ENCODE peak calls at places on chromosomes 5 and 9, in eight cellular contexts. One of them, this sample, is unnamed.
A peak's percentile ranks its signal among the peaks of the same experiment; 100 is the strongest.

GRCh38 chr9:105444130-105444529 is 3.7 kb upstream of the FSD1L start:
- DNase-seq in breast epithelium: no peak
- DNase-seq in RWPE2: no peak
- DNase-seq in GM06990: no peak
- DNase-seq in A549: no peak
- DNase-seq in RWPE1: no peak
- DNase-seq in nephron progenitor cell: no peak
- DNase-seq in body of pancreas: no peak
- DNase-seq in this sample: no peak

GRCh38 chr9:37037744-37038640 is 3.9 kb upstream of the PAX5 start:
- DNase-seq in breast epithelium: no peak
- DNase-seq in RWPE2: no peak
- DNase-seq in GM06990: peak; percentile 74
- DNase-seq in A549: no peak
- DNase-seq in RWPE1: no peak
- DNase-seq in nephron progenitor cell: peak; percentile 52
- DNase-seq in body of pancreas: no peak
- DNase-seq in this sample: peak; percentile 27

GRCh38 chr5:15717002-15717401 is 217.0 kb downstream of the FBXL7 start:
- DNase-seq in breast epithelium: no peak
- DNase-seq in RWPE2: no peak
- DNase-seq in GM06990: no peak
- DNase-seq in A549: no peak
- DNase-seq in RWPE1: no peak
- DNase-seq in nephron progenitor cell: no peak
- DNase-seq in body of pancreas: no peak
- DNase-seq in this sample: no peak

GRCh38 chr5:173954671-173955605 is 34.0 kb upstream of the C5orf47 start:
- DNase-seq in breast epithelium: no peak
- DNase-seq in RWPE2: no peak
- DNase-seq in GM06990: no peak
- DNase-seq in A549: no peak
- DNase-seq in RWPE1: no peak
- DNase-seq in nephron progenitor cell: no peak
- DNase-seq in body of pancreas: peak; percentile 61
- DNase-seq in this sample: no peak

GRCh38 chr5:159890141-159890540 is 26.1 kb upstream of the ADRA1B start:
- DNase-seq in breast epithelium: no peak
- DNase-seq in RWPE2: no peak
- DNase-seq in GM06990: no peak
- DNase-seq in A549: no peak
- DNase-seq in RWPE1: no peak
- DNase-seq in nephron progenitor cell: no peak
- DNase-seq in body of pancreas: no peak
- DNase-seq in this sample: no peak

GRCh38 chr9:89437772-89438171 is 60.1 kb downstream of the SEMA4D start:
- DNase-seq in breast epithelium: no peak
- DNase-seq in RWPE2: no peak
- DNase-seq in GM06990: no peak
- DNase-seq in A549: no peak
- DNase-seq in RWPE1: no peak
- DNase-seq in nephron progenitor cell: no peak
- DNase-seq in body of pancreas: no peak
- DNase-seq in this sample: no peak

GRCh38 chr5:129608350-129608749 is 139.5 kb upstream of the MINAR2 start:
- DNase-seq in breast epithelium: no peak
- DNase-seq in RWPE2: no peak
- DNase-seq in GM06990: no peak
- DNase-seq in A549: no peak
- DNase-seq in RWPE1: no peak
- DNase-seq in nephron progenitor cell: no peak
- DNase-seq in body of pancreas: no peak
- DNase-seq in this sample: no peak

GRCh38 chr9:72485821-72486605 is 35.4 kb upstream of the TMC1 start:
- DNase-seq in breast epithelium: no peak
- DNase-seq in RWPE2: no peak
- DNase-seq in GM06990: no peak
- DNase-seq in A549: peak; percentile 16
- DNase-seq in RWPE1: no peak
- DNase-seq in nephron progenitor cell: no peak
- DNase-seq in body of pancreas: no peak
- DNase-seq in this sample: no peak

GRCh38 chr9:98523231-98523901 is 185.4 kb downstream of the GABBR2 start:
- DNase-seq in breast epithelium: no peak
- DNase-seq in RWPE2: no peak
- DNase-seq in GM06990: no peak
- DNase-seq in A549: peak; percentile 31
- DNase-seq in RWPE1: peak; percentile 64
- DNase-seq in nephron progenitor cell: no peak
- DNase-seq in body of pancreas: no peak
- DNase-seq in this sample: no peak

GRCh38 chr5:58016329-58016728 is 443.6 kb downstream of the PLK2 start:
- DNase-seq in breast epithelium: no peak
- DNase-seq in RWPE2: peak; percentile 65
- DNase-seq in GM06990: no peak
- DNase-seq in A549: peak; percentile 4
- DNase-seq in RWPE1: peak; percentile 77
- DNase-seq in nephron progenitor cell: no peak
- DNase-seq in body of pancreas: no peak
- DNase-seq in this sample: no peak

GRCh38 chr9:96163141-96163540 is 138.8 kb downstream of the HSD17B3 start:
- DNase-seq in breast epithelium: no peak
- DNase-seq in RWPE2: no peak
- DNase-seq in GM06990: no peak
- DNase-seq in A549: no peak
- DNase-seq in RWPE1: no peak
- DNase-seq in nephron progenitor cell: no peak
- DNase-seq in body of pancreas: no peak
- DNase-seq in this sample: no peak

GRCh38 chr5:65475336-65475735 is 6.4 kb downstream of the ADAMTS6 start:
- DNase-seq in breast epithelium: no peak
- DNase-seq in RWPE2: no peak
- DNase-seq in GM06990: no peak
- DNase-seq in A549: no peak
- DNase-seq in RWPE1: no peak
- DNase-seq in nephron progenitor cell: no peak
- DNase-seq in body of pancreas: no peak
- DNase-seq in this sample: no peak

DNA sequence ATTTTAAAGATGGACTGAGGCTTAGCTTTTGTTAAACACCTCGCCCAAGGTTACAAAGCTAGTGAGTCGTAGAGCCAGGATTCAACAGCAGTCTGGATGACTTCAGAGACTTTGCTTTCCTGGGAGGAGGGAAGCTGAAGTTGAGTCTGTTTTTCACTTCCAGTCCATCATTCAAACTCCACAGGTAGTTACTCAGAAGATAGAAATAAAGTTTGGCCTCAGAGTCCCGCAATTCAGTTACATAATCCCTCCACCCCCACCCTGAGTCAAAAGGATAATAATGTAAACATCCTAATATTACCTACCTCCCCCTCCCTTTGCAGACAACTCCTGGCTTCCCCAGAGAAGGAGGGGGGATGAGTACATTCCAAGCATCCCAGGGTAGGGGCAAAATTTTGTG is 8.1 kb downstream of the HBEGF start:
- DNase-seq in breast epithelium: no peak
- DNase-seq in RWPE2: no peak
- DNase-seq in GM06990: no peak
- DNase-seq in A549: no peak
- DNase-seq in RWPE1: peak; percentile 27
- DNase-seq in nephron progenitor cell: no peak
- DNase-seq in body of pancreas: no peak
- DNase-seq in this sample: no peak
- TF ChIP-seq CTCF in breast epithelium: no peak
- TF ChIP-seq CTCF in RWPE2: no peak
- TF ChIP-seq CTCF in GM06990: no peak
- TF ChIP-seq CTCF in A549: no peak
- TF ChIP-seq CTCF in RWPE1: no peak
- TF ChIP-seq CTCF in nephron progenitor cell: no peak
- TF ChIP-seq CTCF in body of pancreas: no peak
- TF ChIP-seq CTCF in this sample: no peak

GRCh38 chr9:92293452-92294296 is at the start of gene IARS1:
- DNase-seq in breast epithelium: peak; percentile 100
- DNase-seq in RWPE2: peak; percentile 97
- DNase-seq in GM06990: peak; percentile 100
- DNase-seq in A549: peak; percentile 99
- DNase-seq in RWPE1: peak; percentile 100
- DNase-seq in nephron progenitor cell: peak; percentile 99
- DNase-seq in body of pancreas: peak; percentile 97
- DNase-seq in this sample: peak; percentile 99
- TF ChIP-seq CTCF in breast epithelium: no peak
- TF ChIP-seq CTCF in RWPE2: peak; percentile 48
- TF ChIP-seq CTCF in GM06990: peak; percentile 38
- TF ChIP-seq CTCF in A549: peak; percentile 42
- TF ChIP-seq CTCF in RWPE1: peak; percentile 55
- TF ChIP-seq CTCF in nephron progenitor cell: no peak
- TF ChIP-seq CTCF in body of pancreas: peak; percentile 30
- TF ChIP-seq CTCF in this sample: peak; percentile 18

GRCh38 chr5:172187118-172188032 is 649 bp downstream of the STK10 start:
- DNase-seq in breast epithelium: no peak
- DNase-seq in RWPE2: peak; percentile 91
- DNase-seq in GM06990: peak; percentile 78
- DNase-seq in A549: peak; percentile 58
- DNase-seq in RWPE1: peak; percentile 95
- DNase-seq in nephron progenitor cell: peak; percentile 41
- DNase-seq in body of pancreas: peak; percentile 46
- DNase-seq in this sample: peak; percentile 81
- TF ChIP-seq CTCF in breast epithelium: no peak
- TF ChIP-seq CTCF in RWPE2: no peak
- TF ChIP-seq CTCF in GM06990: peak; percentile 8
- TF ChIP-seq CTCF in A549: no peak
- TF ChIP-seq CTCF in RWPE1: no peak
- TF ChIP-seq CTCF in nephron progenitor cell: no peak
- TF ChIP-seq CTCF in body of pancreas: no peak
- TF ChIP-seq CTCF in this sample: no peak

GRCh38 chr5:53482717-53483638 is 2.5 kb downstream of the FST start:
- DNase-seq in breast epithelium: no peak
- DNase-seq in RWPE2: peak; percentile 65
- DNase-seq in GM06990: peak; percentile 28
- DNase-seq in A549: peak; percentile 27
- DNase-seq in RWPE1: peak; percentile 35
- DNase-seq in nephron progenitor cell: peak; percentile 65
- DNase-seq in body of pancreas: peak; percentile 30
- DNase-seq in this sample: peak; percentile 24
- TF ChIP-seq CTCF in breast epithelium: no peak
- TF ChIP-seq CTCF in RWPE2: peak; percentile 44
- TF ChIP-seq CTCF in GM06990: peak; percentile 45
- TF ChIP-seq CTCF in A549: peak; percentile 40
- TF ChIP-seq CTCF in RWPE1: peak; percentile 50
- TF ChIP-seq CTCF in nephron progenitor cell: peak; percentile 6
- TF ChIP-seq CTCF in body of pancreas: peak; percentile 11
- TF ChIP-seq CTCF in this sample: no peak

DNA sequence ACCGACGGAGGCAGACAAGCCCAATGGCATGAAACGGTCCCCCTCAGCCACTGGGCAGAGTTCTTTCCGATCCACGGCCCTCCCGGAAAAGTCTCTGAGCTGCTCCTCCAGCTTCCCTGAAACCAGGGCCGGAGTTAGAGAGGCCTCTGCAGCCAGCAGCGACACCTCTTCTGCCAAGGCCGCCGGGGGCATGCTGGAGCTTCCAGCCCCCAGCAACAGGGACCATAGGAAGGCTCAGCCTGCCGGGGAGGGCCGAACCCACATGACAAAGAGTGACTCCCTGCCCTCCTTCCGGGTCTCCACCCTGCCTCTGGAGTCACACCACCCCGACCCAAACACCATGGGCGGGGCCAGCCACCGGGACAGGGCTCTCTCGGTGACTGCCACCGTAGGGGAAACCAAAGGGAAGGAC is 30.1 kb downstream of the CD180 start:
- DNase-seq in breast epithelium: no peak
- DNase-seq in RWPE2: peak; percentile 64
- DNase-seq in GM06990: no peak
- DNase-seq in A549: no peak
- DNase-seq in RWPE1: no peak
- DNase-seq in nephron progenitor cell: no peak
- DNase-seq in body of pancreas: no peak
- DNase-seq in this sample: peak; percentile 70
- TF ChIP-seq CTCF in breast epithelium: no peak
- TF ChIP-seq CTCF in RWPE2: peak; percentile 68
- TF ChIP-seq CTCF in GM06990: no peak
- TF ChIP-seq CTCF in A549: peak; percentile 6
- TF ChIP-seq CTCF in RWPE1: peak; percentile 24
- TF ChIP-seq CTCF in nephron progenitor cell: no peak
- TF ChIP-seq CTCF in body of pancreas: no peak
- TF ChIP-seq CTCF in this sample: no peak

This sample was measured in transverse colon.